ENCODE peak calls at places on chromosomes 1 and 21, in seven cellular contexts. One of them, this sample, is unnamed.

GRCh38 chr21:37551406-37552355 is 185.1 kb downstream of the DYRK1A start:
- DNase-seq in mesothelial cell of epicardium: peak; percentile 47
- DNase-seq in cardiac muscle cell: no peak
- DNase-seq in PC-3: no peak
- DNase-seq in H9: no peak
- DNase-seq in body of pancreas: peak; percentile 35
- DNase-seq in HCT116: no peak
- DNase-seq in this sample: no peak

GRCh38 chr1:184189361-184189760 is 137.8 kb downstream of the TSEN15 start:
- DNase-seq in body of pancreas: peak; percentile 28
- DNase-seq in HCT116: no peak
- DNase-seq in mesothelial cell of epicardium: no peak
- DNase-seq in H9: no peak
- DNase-seq in cardiac muscle cell: no peak
- DNase-seq in PC-3: no peak
- DNase-seq in this sample: no peak

GRCh38 chr1:201406831-201407406 is 7.8 kb upstream of the LAD1 start:
- DNase-seq in PC-3: no peak
- DNase-seq in HCT116: no peak
- DNase-seq in H9: no peak
- DNase-seq in body of pancreas: no peak
- DNase-seq in cardiac muscle cell: no peak
- DNase-seq in mesothelial cell of epicardium: no peak
- DNase-seq in this sample: no peak

GRCh38 chr21:38227401-38227800 is 29.4 kb upstream of the KCNJ15 start:
- DNase-seq in mesothelial cell of epicardium: no peak
- DNase-seq in body of pancreas: no peak
- DNase-seq in HCT116: no peak
- DNase-seq in cardiac muscle cell: no peak
- DNase-seq in PC-3: no peak
- DNase-seq in H9: no peak
- DNase-seq in this sample: no peak

GRCh38 chr1:162349635-162350330 is 26.9 kb downstream of the SPATA46 start:
- DNase-seq in PC-3: peak; percentile 80
- DNase-seq in H9: no peak
- DNase-seq in cardiac muscle cell: no peak
- DNase-seq in HCT116: peak; percentile 35
- DNase-seq in body of pancreas: no peak
- DNase-seq in mesothelial cell of epicardium: no peak
- DNase-seq in this sample: no peak

GRCh38 chr1:221543529-221544120 is 198.3 kb downstream of the DUSP10 start:
- DNase-seq in H9: no peak
- DNase-seq in PC-3: peak; percentile 60
- DNase-seq in mesothelial cell of epicardium: no peak
- DNase-seq in body of pancreas: no peak
- DNase-seq in cardiac muscle cell: no peak
- DNase-seq in HCT116: peak; percentile 2
- DNase-seq in this sample: no peak

GRCh38 chr1:54721719-54722118 is 6.1 kb downstream of the TTC4 start:
- DNase-seq in HCT116: no peak
- DNase-seq in mesothelial cell of epicardium: no peak
- DNase-seq in H9: no peak
- DNase-seq in cardiac muscle cell: no peak
- DNase-seq in PC-3: peak; percentile 45
- DNase-seq in body of pancreas: no peak
- DNase-seq in this sample: no peak

GRCh38 chr21:45525153-45525909 is 16.9 kb downstream of the SLC19A1 start:
- DNase-seq in HCT116: no peak
- DNase-seq in mesothelial cell of epicardium: no peak
- DNase-seq in cardiac muscle cell: peak; percentile 83
- DNase-seq in PC-3: no peak
- DNase-seq in body of pancreas: peak; percentile 72
- DNase-seq in H9: no peak
- DNase-seq in this sample: no peak

GRCh38 chr1:21783679-21784603 is 992 bp upstream of the USP48 start:
- DNase-seq in HCT116: no peak
- DNase-seq in cardiac muscle cell: peak; percentile 96
- DNase-seq in body of pancreas: peak; percentile 66
- DNase-seq in PC-3: no peak
- DNase-seq in mesothelial cell of epicardium: no peak
- DNase-seq in H9: peak; percentile 99
- DNase-seq in this sample: no peak

GRCh38 chr1:32351859-32352745 is 10.2 kb downstream of the FAM229A start:
- DNase-seq in PC-3: peak; percentile 32
- DNase-seq in mesothelial cell of epicardium: peak; percentile 67
- DNase-seq in cardiac muscle cell: peak; percentile 66
- DNase-seq in HCT116: no peak
- DNase-seq in body of pancreas: peak; percentile 62
- DNase-seq in H9: no peak
- DNase-seq in this sample: no peak

GRCh38 chr1:159055181-159055621 is 21.4 kb downstream of the AIM2 start:
- DNase-seq in mesothelial cell of epicardium: no peak
- DNase-seq in HCT116: no peak
- DNase-seq in cardiac muscle cell: no peak
- DNase-seq in H9: no peak
- DNase-seq in body of pancreas: no peak
- DNase-seq in PC-3: no peak
- DNase-seq in this sample: no peak

GRCh38 chr1:30484668-30485067 is 238.7 kb downstream of the MATN1 start:
- DNase-seq in cardiac muscle cell: no peak
- DNase-seq in body of pancreas: no peak
- DNase-seq in HCT116: no peak
- DNase-seq in H9: no peak
- DNase-seq in mesothelial cell of epicardium: no peak
- DNase-seq in PC-3: no peak
- DNase-seq in this sample: no peak

GRCh38 chr1:30375156-30375555 is 348.2 kb downstream of the MATN1 start:
- DNase-seq in HCT116: no peak
- DNase-seq in H9: no peak
- DNase-seq in PC-3: no peak
- DNase-seq in mesothelial cell of epicardium: peak; percentile 20
- DNase-seq in body of pancreas: no peak
- DNase-seq in cardiac muscle cell: no peak
- DNase-seq in this sample: no peak

GRCh38 chr1:203060115-203060514 is 25.7 kb downstream of the MYOG start:
- DNase-seq in mesothelial cell of epicardium: no peak
- DNase-seq in H9: no peak
- DNase-seq in cardiac muscle cell: no peak
- DNase-seq in body of pancreas: no peak
- DNase-seq in PC-3: no peak
- DNase-seq in HCT116: no peak
- DNase-seq in this sample: no peak

GRCh38 chr1:160400284-160400645 is at the start of gene VANGL2:
- DNase-seq in PC-3: no peak
- DNase-seq in HCT116: no peak
- DNase-seq in H9: peak; percentile 89
- DNase-seq in cardiac muscle cell: peak; percentile 89
- DNase-seq in body of pancreas: peak; percentile 86
- DNase-seq in mesothelial cell of epicardium: peak; percentile 90
- DNase-seq in this sample: peak; percentile 55

GRCh38 chr1:58852731-58853485 is 69.1 kb upstream of the JUN start:
- DNase-seq in HCT116: no peak
- DNase-seq in PC-3: no peak
- DNase-seq in H9: peak; percentile 59
- DNase-seq in cardiac muscle cell: no peak
- DNase-seq in mesothelial cell of epicardium: no peak
- DNase-seq in body of pancreas: no peak
- DNase-seq in this sample: no peak

GRCh38 chr1:58849556-58849955 is 65.7 kb upstream of the JUN start:
- DNase-seq in HCT116: no peak
- DNase-seq in body of pancreas: no peak
- DNase-seq in cardiac muscle cell: no peak
- DNase-seq in PC-3: no peak
- DNase-seq in H9: no peak
- DNase-seq in mesothelial cell of epicardium: no peak
- DNase-seq in this sample: no peak

GRCh38 chr1:58845947-58846346 is 62.1 kb upstream of the JUN start:
- DNase-seq in cardiac muscle cell: no peak
- DNase-seq in PC-3: no peak
- DNase-seq in HCT116: no peak
- DNase-seq in body of pancreas: no peak
- DNase-seq in mesothelial cell of epicardium: no peak
- DNase-seq in H9: no peak
- DNase-seq in this sample: no peak

GRCh38 chr1:58844176-58844575 is 60.3 kb upstream of the JUN start:
- DNase-seq in H9: no peak
- DNase-seq in mesothelial cell of epicardium: no peak
- DNase-seq in HCT116: no peak
- DNase-seq in cardiac muscle cell: no peak
- DNase-seq in body of pancreas: no peak
- DNase-seq in PC-3: no peak
- DNase-seq in this sample: no peak

GRCh38 chr1:58848818-58849411 is 65.1 kb upstream of the JUN start:
- DNase-seq in PC-3: peak; percentile 99
- DNase-seq in body of pancreas: peak; percentile 57
- DNase-seq in HCT116: peak; percentile 94
- DNase-seq in mesothelial cell of epicardium: no peak
- DNase-seq in cardiac muscle cell: no peak
- DNase-seq in H9: peak; percentile 60
- DNase-seq in this sample: peak; percentile 44
- TF ChIP-seq CTCF in PC-3: no peak
- TF ChIP-seq CTCF in body of pancreas: no peak
- TF ChIP-seq CTCF in HCT116: peak; percentile 7
- TF ChIP-seq CTCF in mesothelial cell of epicardium: no peak
- TF ChIP-seq CTCF in cardiac muscle cell: peak; percentile 11
- TF ChIP-seq CTCF in H9: no peak
- TF ChIP-seq CTCF in this sample: no peak

GRCh38 chr21:14244911-14245310 is 29.0 kb downstream of the RBM11 start:
- DNase-seq in PC-3: no peak
- DNase-seq in H9: no peak
- DNase-seq in cardiac muscle cell: no peak
- DNase-seq in body of pancreas: no peak
- DNase-seq in mesothelial cell of epicardium: no peak
- DNase-seq in HCT116: no peak
- DNase-seq in this sample: no peak
- TF ChIP-seq CTCF in PC-3: no peak
- TF ChIP-seq CTCF in H9: no peak
- TF ChIP-seq CTCF in cardiac muscle cell: no peak
- TF ChIP-seq CTCF in body of pancreas: no peak
- TF ChIP-seq CTCF in mesothelial cell of epicardium: no peak
- TF ChIP-seq CTCF in HCT116: no peak
- TF ChIP-seq CTCF in this sample: no peak

GRCh38 chr1:205025239-205025638 is 17.8 kb upstream of the CNTN2 start:
- DNase-seq in mesothelial cell of epicardium: no peak
- DNase-seq in H9: no peak
- DNase-seq in PC-3: no peak
- DNase-seq in body of pancreas: no peak
- DNase-seq in HCT116: no peak
- DNase-seq in cardiac muscle cell: no peak
- DNase-seq in this sample: no peak

GRCh38 chr1:205028954-205029353 is 14.1 kb upstream of the CNTN2 start:
- DNase-seq in mesothelial cell of epicardium: no peak
- DNase-seq in HCT116: no peak
- DNase-seq in cardiac muscle cell: no peak
- DNase-seq in PC-3: no peak
- DNase-seq in body of pancreas: no peak
- DNase-seq in H9: no peak
- DNase-seq in this sample: no peak

GRCh38 chr1:205032512-205032911 is 10.5 kb upstream of the CNTN2 start:
- DNase-seq in PC-3: no peak
- DNase-seq in mesothelial cell of epicardium: no peak
- DNase-seq in body of pancreas: no peak
- DNase-seq in H9: no peak
- DNase-seq in HCT116: no peak
- DNase-seq in cardiac muscle cell: no peak
- DNase-seq in this sample: no peak

GRCh38 chr1:205026181-205026580 is 16.8 kb upstream of the CNTN2 start:
- DNase-seq in body of pancreas: no peak
- DNase-seq in mesothelial cell of epicardium: no peak
- DNase-seq in H9: no peak
- DNase-seq in cardiac muscle cell: no peak
- DNase-seq in PC-3: no peak
- DNase-seq in HCT116: no peak
- DNase-seq in this sample: no peak

GRCh38 chr1:205030916-205031315 is 12.1 kb upstream of the CNTN2 start:
- DNase-seq in HCT116: no peak
- DNase-seq in cardiac muscle cell: no peak
- DNase-seq in H9: no peak
- DNase-seq in mesothelial cell of epicardium: no peak
- DNase-seq in body of pancreas: no peak
- DNase-seq in PC-3: no peak
- DNase-seq in this sample: no peak
- TF ChIP-seq CTCF in HCT116: no peak
- TF ChIP-seq CTCF in cardiac muscle cell: no peak
- TF ChIP-seq CTCF in H9: no peak
- TF ChIP-seq CTCF in mesothelial cell of epicardium: no peak
- TF ChIP-seq CTCF in body of pancreas: no peak
- TF ChIP-seq CTCF in PC-3: no peak
- TF ChIP-seq CTCF in this sample: no peak

DNA sequence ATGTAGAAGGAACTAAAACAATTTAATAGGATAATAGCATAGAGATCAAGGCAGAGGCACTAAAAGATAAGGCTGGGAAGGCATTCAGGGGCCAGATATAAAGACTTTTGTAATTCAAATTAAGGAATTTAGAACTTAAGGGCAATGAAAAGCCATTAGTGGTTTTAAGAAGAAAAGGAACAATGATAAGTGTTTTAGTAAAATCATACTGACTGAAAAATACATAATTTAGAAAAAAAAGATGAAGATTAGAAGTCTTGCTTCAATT is 14.1 kb upstream of the RGS2 start:
- DNase-seq in HCT116: no peak
- DNase-seq in H9: no peak
- DNase-seq in cardiac muscle cell: no peak
- DNase-seq in mesothelial cell of epicardium: no peak
- DNase-seq in body of pancreas: no peak
- DNase-seq in PC-3: no peak
- DNase-seq in this sample: no peak
- TF ChIP-seq CTCF in HCT116: no peak
- TF ChIP-seq CTCF in H9: no peak
- TF ChIP-seq CTCF in cardiac muscle cell: no peak
- TF ChIP-seq CTCF in mesothelial cell of epicardium: no peak
- TF ChIP-seq CTCF in body of pancreas: no peak
- TF ChIP-seq CTCF in PC-3: no peak
- TF ChIP-seq CTCF in this sample: no peak

DNA sequence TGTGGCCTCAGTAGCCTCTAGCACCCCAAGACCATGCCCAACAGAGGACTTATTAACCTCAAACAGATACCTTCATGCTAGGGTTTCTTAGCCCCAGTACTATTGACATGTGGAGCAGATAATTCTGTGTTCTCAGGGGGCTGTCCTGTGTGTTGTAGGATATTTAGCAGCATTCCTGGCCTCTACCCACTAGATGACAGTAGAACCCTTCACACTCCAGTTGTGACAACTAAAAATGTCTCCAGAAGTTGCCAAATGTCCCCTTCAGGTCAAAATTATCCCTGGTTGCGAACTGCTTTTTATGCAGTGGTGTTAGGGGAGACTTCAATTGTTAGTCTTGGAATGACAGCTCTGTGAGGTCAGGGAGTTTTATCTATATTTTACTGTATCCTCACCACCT is 8.1 kb downstream of the KAZN start:
- DNase-seq in H9: no peak
- DNase-seq in mesothelial cell of epicardium: no peak
- DNase-seq in PC-3: peak; percentile 30
- DNase-seq in cardiac muscle cell: peak; percentile 32
- DNase-seq in body of pancreas: no peak
- DNase-seq in HCT116: no peak
- DNase-seq in this sample: no peak
- TF ChIP-seq CTCF in H9: peak; percentile 59
- TF ChIP-seq CTCF in mesothelial cell of epicardium: no peak
- TF ChIP-seq CTCF in PC-3: peak; percentile 55
- TF ChIP-seq CTCF in cardiac muscle cell: peak; percentile 12
- TF ChIP-seq CTCF in body of pancreas: no peak
- TF ChIP-seq CTCF in HCT116: peak; percentile 14
- TF ChIP-seq CTCF in this sample: no peak